ENCODE peak calls at places on chromosomes 2 and 18, in eight cellular contexts. F is HepG2, E is GM23338, T is HCT116, S is H1, W is K562, L is endothelial cell of umbilical vein, A is GM12878. M is an unnamed sample.

GRCh38 chr2:170878505-170878904 is 50.5 kb upstream of the GORASP2 start:
- DNase-seq in E (no peak), A (no peak), T (no peak), F (peak; percentile 10), S (no peak), L (no peak), W (no peak), M (no peak)

GRCh38 chr2:64799592-64800252 is 146.0 kb upstream of the SERTAD2 start:
- DNase-seq in L (no peak), E (no peak), S (no peak), A (no peak), F (no peak), W (no peak), T (no peak), M (no peak)

GRCh38 chr18:42977982-42978595 is 137.4 kb downstream of the RIT2 start:
- DNase-seq in F (no peak), L (no peak), E (no peak), T (no peak), W (no peak), S (no peak), A (no peak), M (no peak)

GRCh38 chr2:69577467-69578200 is 65.9 kb downstream of the AAK1 start:
- DNase-seq in W (no peak), S (no peak), A (no peak), T (no peak), E (no peak), F (no peak), L (no peak), M (no peak)

GRCh38 chr2:45568935-45569334 is 42.1 kb downstream of the SRBD1 start:
- DNase-seq in F (no peak), S (no peak), L (peak; percentile 50), W (no peak), A (no peak), E (no peak), T (no peak), M (no peak)

GRCh38 chr2:47052847-47053246 is 102.3 kb downstream of the STPG4 start:
- DNase-seq in F (no peak), E (no peak), W (no peak), L (no peak), S (no peak), A (no peak), T (no peak), M (no peak)

GRCh38 chr18:49853436-49853835 is 40.1 kb upstream of the ACAA2 start:
- DNase-seq in S (no peak), W (no peak), T (no peak), F (no peak), A (no peak), L (no peak), E (no peak), M (no peak)

GRCh38 chr2:107303964-107304363 is 418.0 kb upstream of the ST6GAL2 start:
- DNase-seq in S (no peak), A (no peak), E (no peak), L (no peak), T (no peak), F (no peak), W (no peak), M (no peak)

GRCh38 chr2:12513339-12513738 is 203.4 kb upstream of the TRIB2 start:
- DNase-seq in S (no peak), W (no peak), L (no peak), E (no peak), F (no peak), A (no peak), T (no peak), M (no peak)

GRCh38 chr2:64727013-64727767 is 73.5 kb upstream of the SERTAD2 start:
- DNase-seq in T (no peak), L (no peak), F (no peak), E (no peak), A (peak; percentile 89), S (no peak), W (no peak), M (no peak)

GRCh38 chr2:75047907-75048625 is 89.6 kb downstream of the POLE4 start:
- DNase-seq in T (no peak), A (no peak), E (no peak), S (no peak), W (peak; percentile 8), F (no peak), L (no peak), M (no peak)

GRCh38 chr2:235575904-235576303 is 82.1 kb downstream of the AGAP1 start:
- DNase-seq in F (no peak), T (no peak), L (no peak), S (no peak), E (no peak), W (no peak), A (no peak), M (no peak)

GRCh38 chr2:235579128-235579527 is 85.3 kb downstream of the AGAP1 start:
- DNase-seq in E (no peak), A (no peak), T (no peak), S (no peak), L (no peak), W (no peak), F (peak; percentile 40), M (no peak)

GRCh38 chr2:235575431-235575830 is 81.6 kb downstream of the AGAP1 start:
- DNase-seq in T (no peak), L (no peak), E (no peak), A (no peak), S (no peak), W (no peak), F (no peak), M (no peak)

GRCh38 chr2:235576337-235576910 is 82.6 kb downstream of the AGAP1 start:
- DNase-seq in L (no peak), T (no peak), S (no peak), F (no peak), W (no peak), E (no peak), A (no peak), M (no peak)

DNA sequence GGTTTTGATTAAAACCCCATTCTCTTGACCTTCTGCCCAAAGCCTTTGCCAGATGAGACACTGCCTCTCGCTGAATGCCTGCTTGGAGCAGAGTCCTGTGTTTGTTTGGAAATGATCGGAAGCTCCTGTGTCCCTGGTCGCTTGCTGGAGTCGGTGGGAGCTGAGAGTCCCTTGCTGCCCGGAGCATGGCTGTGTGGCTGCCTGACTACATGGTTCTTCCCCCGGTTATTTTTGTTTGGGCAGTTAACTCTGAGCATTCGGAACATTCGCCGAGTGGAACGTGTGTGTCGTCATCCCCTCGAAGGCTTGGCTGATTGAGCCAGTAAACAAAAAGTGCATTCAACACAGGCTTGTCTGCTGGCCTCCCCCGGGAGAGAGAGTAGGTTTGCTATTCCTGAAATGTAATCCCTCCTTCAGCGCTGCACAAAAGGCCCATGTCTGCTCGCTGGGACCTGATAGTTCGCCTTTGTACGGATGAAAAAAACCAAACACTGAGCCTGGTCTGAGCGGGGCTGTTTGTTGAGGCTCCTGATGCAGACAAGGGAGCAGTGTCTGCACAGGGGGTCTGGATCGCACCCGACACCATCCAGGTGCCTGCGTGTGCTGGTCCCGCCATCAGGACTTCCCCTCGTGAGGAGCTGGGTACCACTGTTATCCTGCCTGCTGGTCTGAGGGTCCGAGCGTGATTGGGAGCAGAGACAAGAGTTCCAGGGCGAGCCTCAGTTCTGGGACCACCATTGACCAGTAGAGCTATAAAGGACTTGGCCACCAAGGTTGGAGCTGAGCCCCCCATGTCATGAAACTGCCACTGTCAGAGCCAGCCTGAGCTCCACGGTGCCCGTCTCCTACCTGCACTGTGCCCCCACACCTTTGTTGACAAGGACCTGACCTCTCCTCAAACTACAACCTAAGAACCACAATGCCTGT is 83.8 kb downstream of the AGAP1 start:
- DNase-seq in T (no peak), E (no peak), S (no peak), L (no peak), W (no peak), F (peak; percentile 85), A (no peak), M (no peak)
- H3K4me2 ChIP-seq in T (no peak overlapping the region), E (peak overlapping the region; percentile 6), S (peak overlapping the region; percentile 8), L (no peak overlapping the region), W (no peak overlapping the region), F (peak overlapping the region; percentile 92), A (no peak overlapping the region), M (no peak overlapping the region)

GRCh38 chr18:55579471-55579870 is 8.5 kb downstream of the TCF4 start:
- DNase-seq in W (no peak), T (no peak), S (no peak), L (no peak), F (no peak), E (no peak), A (no peak), M (no peak)
- TF ChIP-seq POLR2AphosphoS5 in W (no peak), T (no peak), S (no peak), L (no peak), F (no peak), E (no peak), A (no peak), M (no peak)

GRCh38 chr2:204110250-204111183 is 174.0 kb downstream of the ICOS start:
- DNase-seq in W (no peak), F (no peak), L (peak; percentile 84), S (no peak), T (no peak), E (no peak), A (no peak), M (no peak)
- H3K4me2 ChIP-seq in W (no peak overlapping the region), F (no peak overlapping the region), L (peak overlapping the region; percentile 47), S (no peak overlapping the region), T (no peak overlapping the region), E (no peak overlapping the region), A (peak overlapping the region; percentile 38), M (no peak overlapping the region)

GRCh38 chr2:27369471-27370025 is 590 bp downstream of the EIF2B4 start:
- DNase-seq in E (peak; percentile 84), S (peak; percentile 88), T (no peak), L (no peak), W (peak; percentile 61), A (no peak), F (no peak), M (peak; percentile 92)
- TF ChIP-seq POLR2AphosphoS5 in E (no peak), S (no peak), T (no peak), L (no peak), W (no peak), A (no peak), F (no peak), M (no peak)

M was measured in SK-N-SH.